ENCODE peak calls at places on chromosomes 12 and 14, in nine cellular contexts. X, L, D, P, S, J, R, V and Q are unnamed samples.

GRCh38 chr14:63662776-63663175 is 21.1 kb upstream of the WDR89 start:
- DNase-seq in V (no peak), S (no peak), L (no peak), D (no peak), R (no peak), P (no peak), X (no peak), J (no peak), Q (no peak)

GRCh38 chr12:108815875-108816594 is 41.3 kb downstream of the SSH1 start:
- DNase-seq in D (peak), V (no peak), S (no peak), J (peak), R (no peak), L (no peak), P (no peak), X (no peak), Q (no peak)

GRCh38 chr14:83441801-83442200 is 1908.1 kb upstream of the SEL1L start:
- DNase-seq in S (no peak), V (no peak), J (no peak), X (no peak), R (no peak), D (no peak), P (no peak), L (no peak), Q (no peak)

GRCh38 chr12:115232455-115233156 is 548.6 kb upstream of the TBX3 start:
- DNase-seq in L (no peak), P (no peak), R (no peak), J (no peak), S (no peak), D (no peak), V (no peak), X (no peak), Q (no peak)

GRCh38 chr12:39586811-39587210 is 32.8 kb downstream of the ABCD2 start:
- DNase-seq in P (no peak), V (no peak), X (no peak), R (no peak), D (no peak), L (no peak), J (no peak), S (no peak), Q (no peak)

GRCh38 chr12:20426956-20427355 is 58.6 kb downstream of the PDE3A start:
- DNase-seq in S (no peak), J (no peak), V (no peak), D (no peak), R (no peak), L (no peak), P (no peak), X (no peak), Q (no peak)

GRCh38 chr12:46908236-46908935 is 82.6 kb upstream of the SLC38A4 start:
- DNase-seq in L (no peak), V (no peak), J (no peak), P (no peak), R (no peak), D (no peak), S (no peak), X (no peak), Q (no peak)

GRCh38 chr14:54503476-54503875 is 6.2 kb upstream of the CGRRF1 start:
- DNase-seq in L (no peak), X (no peak), P (no peak), D (no peak), S (no peak), R (no peak), J (peak), V (no peak), Q (no peak)

GRCh38 chr12:29725587-29726320 is 58.0 kb downstream of the TMTC1 start:
- DNase-seq in X (peak), D (peak), P (no peak), S (no peak), R (no peak), J (no peak), L (peak), V (no peak), Q (no peak)

GRCh38 chr14:106141242-106142220 is 615.1 kb downstream of the TMEM121 start:
- DNase-seq in X (no peak), L (no peak), D (no peak), J (peak), V (peak), P (no peak), S (no peak), R (peak), Q (no peak)

GRCh38 chr12:106147956-106148355 is 9.2 kb upstream of the NUAK1 start:
- DNase-seq in V (no peak), X (no peak), L (peak), D (peak), J (no peak), S (peak), P (no peak), R (no peak), Q (peak)

GRCh38 chr14:36773136-36773540 is 111.5 kb downstream of the PAX9 start:
- DNase-seq in S (no peak), R (no peak), D (no peak), V (no peak), X (no peak), J (peak), P (no peak), L (no peak), Q (no peak)

GRCh38 chr12:93924367-93924766 is 224.0 kb upstream of the PLXNC1 start:
- DNase-seq in D (no peak), L (no peak), J (no peak), R (no peak), X (no peak), V (no peak), P (no peak), S (no peak), Q (no peak)

GRCh38 chr12:57614178-57614947 is 3.1 kb downstream of the ARHGEF25 start:
- DNase-seq in L (no peak), S (peak), P (no peak), D (peak), V (no peak), R (no peak), J (no peak), X (peak), Q (peak)

GRCh38 chr12:6821674-6822433 is at the start of gene GPR162:
- DNase-seq in L (peak), X (peak), R (no peak), V (no peak), D (no peak), P (no peak), J (no peak), S (peak), Q (peak)

GRCh38 chr12:132560421-132560830 is 50.0 kb downstream of the LRCOL1 start:
- DNase-seq in L (no peak), J (peak), R (peak), P (no peak), V (no peak), S (no peak), X (peak), D (no peak), Q (no peak)

GRCh38 chr14:58922211-58922940 is 266.1 kb upstream of the DAAM1 start:
- DNase-seq in X (no peak), P (no peak), D (no peak), S (no peak), R (no peak), L (no peak), V (no peak), J (no peak), Q (no peak)

GRCh38 chr12:123050331-123050809 is 69.9 kb downstream of the ARL6IP4 start:
- DNase-seq in X (no peak), J (no peak), D (no peak), P (no peak), L (no peak), R (no peak), S (peak), V (no peak), Q (no peak)

GRCh38 chr12:65740506-65740872 is 83.8 kb upstream of the HMGA2 start:
- DNase-seq in P (no peak), L (no peak), X (no peak), V (no peak), S (no peak), D (no peak), J (no peak), R (no peak), Q (no peak)

GRCh38 chr14:71908141-71908540 is 24.1 kb upstream of the RGS6 start:
- DNase-seq in X (peak), J (no peak), V (no peak), D (no peak), R (no peak), P (no peak), L (no peak), S (no peak), Q (no peak)

GRCh38 chr14:75748340-75748739 is 87.3 kb downstream of the TTLL5 start:
- DNase-seq in J (no peak), R (no peak), S (no peak), D (no peak), L (no peak), X (no peak), V (no peak), P (no peak), Q (no peak)

GRCh38 chr12:1443421-1444141 is 150.8 kb downstream of the FBXL14 start:
- DNase-seq in L (no peak), V (no peak), D (no peak), S (peak), J (no peak), P (no peak), R (no peak), X (no peak), Q (no peak)

GRCh38 chr12:26011099-26011498 is 52.6 kb downstream of the RASSF8 start:
- DNase-seq in S (no peak), J (no peak), X (no peak), D (no peak), L (no peak), V (no peak), P (no peak), R (no peak), Q (no peak)

GRCh38 chr12:1531160-1531653 is 63.2 kb downstream of the FBXL14 start:
- DNase-seq in X (peak), S (no peak), D (peak), R (no peak), J (no peak), P (no peak), V (no peak), L (no peak), Q (no peak)

GRCh38 chr12:53267309-53268008 is 640 bp upstream of the ESPL1 start:
- DNase-seq in V (peak), D (no peak), R (peak), S (no peak), L (no peak), J (no peak), P (peak), X (no peak), Q (no peak)

GRCh38 chr12:53500119-53500775 is 836 bp upstream of the TARBP2 start:
- DNase-seq in P (no peak), X (no peak), L (no peak), J (peak), S (no peak), V (no peak), R (no peak), D (peak), Q (no peak)

GRCh38 chr12:61546296-61546695 is 713.9 kb upstream of the USP15 start:
- DNase-seq in V (no peak), R (no peak), P (no peak), X (no peak), L (no peak), S (no peak), D (no peak), J (no peak), Q (no peak)

GRCh38 chr14:92589213-92589852 is 75.8 kb downstream of the RIN3 start:
- DNase-seq in L (no peak), J (peak), X (no peak), P (no peak), S (no peak), D (no peak), R (no peak), V (no peak), Q (no peak)

GRCh38 chr14:71538949-71539659 is 393.1 kb upstream of the RGS6 start:
- DNase-seq in P (no peak), L (no peak), R (no peak), D (no peak), S (no peak), J (no peak), X (no peak), V (no peak), Q (no peak)

GRCh38 chr14:51818748-51819386 is 41.5 kb upstream of the GNG2 start:
- DNase-seq in P (no peak), D (no peak), X (no peak), R (no peak), L (peak), S (no peak), V (no peak), J (no peak), Q (no peak)